ENCODE peak calls at places on chromosomes 5 and 9, in five cellular contexts. One of them, this sample, is unnamed.

GRCh38 chr5:60673329-60673728 is 26.6 kb downstream of the DEPDC1B start:
- DNase-seq in GM12891: no peak
- DNase-seq in H1: no peak
- DNase-seq in HCT116: no peak
- DNase-seq in Peyer's patch: no peak
- DNase-seq in this sample: no peak

GRCh38 chr9:21873540-21874221 is 71.2 kb downstream of the MTAP start:
- DNase-seq in GM12891: no peak
- DNase-seq in Peyer's patch: no peak
- DNase-seq in HCT116: peak
- DNase-seq in H1: no peak
- DNase-seq in this sample: no peak

GRCh38 chr9:81776390-81776789 is 87.0 kb upstream of the TLE1 start:
- DNase-seq in H1: no peak
- DNase-seq in GM12891: no peak
- DNase-seq in Peyer's patch: no peak
- DNase-seq in HCT116: no peak
- DNase-seq in this sample: no peak

GRCh38 chr9:6660512-6660911 is 15.0 kb upstream of the GLDC start:
- DNase-seq in HCT116: no peak
- DNase-seq in H1: no peak
- DNase-seq in GM12891: no peak
- DNase-seq in Peyer's patch: no peak
- DNase-seq in this sample: no peak

GRCh38 chr5:14727428-14727865 is 62.9 kb downstream of the OTULIN start:
- DNase-seq in H1: peak
- DNase-seq in HCT116: peak
- DNase-seq in GM12891: peak
- DNase-seq in Peyer's patch: peak
- DNase-seq in this sample: peak

GRCh38 chr9:127173063-127173462 is 50.6 kb upstream of the ANGPTL2 start:
- DNase-seq in HCT116: no peak
- DNase-seq in GM12891: no peak
- DNase-seq in H1: no peak
- DNase-seq in Peyer's patch: no peak
- DNase-seq in this sample: no peak

GRCh38 chr5:115873392-115873791 is 31.7 kb downstream of the AP3S1 start:
- DNase-seq in GM12891: no peak
- DNase-seq in H1: no peak
- DNase-seq in HCT116: no peak
- DNase-seq in Peyer's patch: no peak
- DNase-seq in this sample: no peak

GRCh38 chr9:121643473-121643872 is 8.0 kb upstream of the DAB2IP start:
- DNase-seq in H1: no peak
- DNase-seq in GM12891: no peak
- DNase-seq in Peyer's patch: no peak
- DNase-seq in HCT116: no peak
- DNase-seq in this sample: no peak

GRCh38 chr9:93962041-93962440 is 6.9 kb upstream of the BARX1 start:
- DNase-seq in Peyer's patch: no peak
- DNase-seq in GM12891: no peak
- DNase-seq in H1: no peak
- DNase-seq in HCT116: no peak
- DNase-seq in this sample: no peak

GRCh38 chr9:98808879-98809278 is 1.4 kb downstream of the GALNT12 start:
- DNase-seq in Peyer's patch: no peak
- DNase-seq in GM12891: no peak
- DNase-seq in H1: peak
- DNase-seq in HCT116: no peak
- DNase-seq in this sample: no peak

GRCh38 chr9:129774791-129775149 is 21.9 kb upstream of the PTGES start:
- DNase-seq in HCT116: no peak
- DNase-seq in GM12891: no peak
- DNase-seq in Peyer's patch: no peak
- DNase-seq in H1: peak
- DNase-seq in this sample: no peak

GRCh38 chr5:142201471-142201887 is 92.9 kb downstream of the NDFIP1 start:
- DNase-seq in H1: no peak
- DNase-seq in Peyer's patch: no peak
- DNase-seq in HCT116: peak
- DNase-seq in GM12891: no peak
- DNase-seq in this sample: peak

GRCh38 chr5:7873216-7873615 is 4.3 kb downstream of the MTRR start:
- DNase-seq in Peyer's patch: no peak
- DNase-seq in GM12891: no peak
- DNase-seq in HCT116: no peak
- DNase-seq in H1: no peak
- DNase-seq in this sample: no peak

GRCh38 chr9:28774433-28775029 is 1201.2 kb upstream of the C9orf72 start:
- DNase-seq in GM12891: no peak
- DNase-seq in HCT116: peak
- DNase-seq in H1: no peak
- DNase-seq in Peyer's patch: no peak
- DNase-seq in this sample: peak

GRCh38 chr5:43213951-43214350 is 21.9 kb downstream of the NIM1K start:
- DNase-seq in Peyer's patch: no peak
- DNase-seq in H1: no peak
- DNase-seq in HCT116: no peak
- DNase-seq in GM12891: no peak
- DNase-seq in this sample: no peak

GRCh38 chr5:181127907-181128626 is 2.9 kb downstream of the OR2V1 start:
- DNase-seq in H1: no peak
- DNase-seq in HCT116: no peak
- DNase-seq in GM12891: no peak
- DNase-seq in Peyer's patch: no peak
- DNase-seq in this sample: no peak

GRCh38 chr9:137205126-137206069 is at the start of the genes NDOR1 and TMEM203:
- DNase-seq in GM12891: peak
- DNase-seq in Peyer's patch: peak
- DNase-seq in HCT116: peak
- DNase-seq in H1: peak
- DNase-seq in this sample: peak

GRCh38 chr5:143355710-143356109 is 47.8 kb downstream of the NR3C1 start:
- DNase-seq in Peyer's patch: no peak
- DNase-seq in GM12891: no peak
- DNase-seq in H1: no peak
- DNase-seq in HCT116: peak
- DNase-seq in this sample: peak

GRCh38 chr9:8822667-8823025 is 1023.1 kb upstream of the DMAC1 start:
- DNase-seq in GM12891: no peak
- DNase-seq in H1: no peak
- DNase-seq in HCT116: no peak
- DNase-seq in Peyer's patch: no peak
- DNase-seq in this sample: no peak

GRCh38 chr5:142472306-142472951 is 147.6 kb upstream of the SPRY4 start:
- DNase-seq in H1: no peak
- DNase-seq in GM12891: no peak
- DNase-seq in HCT116: peak
- DNase-seq in Peyer's patch: no peak
- DNase-seq in this sample: peak

GRCh38 chr5:150649108-150649827 is 8.8 kb downstream of the SYNPO start:
- DNase-seq in Peyer's patch: peak
- DNase-seq in HCT116: no peak
- DNase-seq in H1: no peak
- DNase-seq in GM12891: no peak
- DNase-seq in this sample: no peak

GRCh38 chr9:78985084-78985738 is 586.6 kb upstream of the TLE4 start:
- DNase-seq in H1: no peak
- DNase-seq in GM12891: no peak
- DNase-seq in Peyer's patch: no peak
- DNase-seq in HCT116: no peak
- DNase-seq in this sample: no peak

GRCh38 chr5:143030349-143030748 is 260.2 kb downstream of the ARHGAP26 start:
- DNase-seq in GM12891: no peak
- DNase-seq in H1: no peak
- DNase-seq in Peyer's patch: no peak
- DNase-seq in HCT116: no peak
- DNase-seq in this sample: no peak

GRCh38 chr5:74017786-74018211 is 391.8 kb downstream of the ARHGEF28 start:
- DNase-seq in H1: no peak
- DNase-seq in Peyer's patch: no peak
- DNase-seq in GM12891: no peak
- DNase-seq in HCT116: peak
- DNase-seq in this sample: peak

GRCh38 chr5:127762412-127762811 is 59.2 kb downstream of the CCDC192 start:
- DNase-seq in GM12891: no peak
- DNase-seq in HCT116: no peak
- DNase-seq in H1: no peak
- DNase-seq in Peyer's patch: no peak
- DNase-seq in this sample: no peak

DNA sequence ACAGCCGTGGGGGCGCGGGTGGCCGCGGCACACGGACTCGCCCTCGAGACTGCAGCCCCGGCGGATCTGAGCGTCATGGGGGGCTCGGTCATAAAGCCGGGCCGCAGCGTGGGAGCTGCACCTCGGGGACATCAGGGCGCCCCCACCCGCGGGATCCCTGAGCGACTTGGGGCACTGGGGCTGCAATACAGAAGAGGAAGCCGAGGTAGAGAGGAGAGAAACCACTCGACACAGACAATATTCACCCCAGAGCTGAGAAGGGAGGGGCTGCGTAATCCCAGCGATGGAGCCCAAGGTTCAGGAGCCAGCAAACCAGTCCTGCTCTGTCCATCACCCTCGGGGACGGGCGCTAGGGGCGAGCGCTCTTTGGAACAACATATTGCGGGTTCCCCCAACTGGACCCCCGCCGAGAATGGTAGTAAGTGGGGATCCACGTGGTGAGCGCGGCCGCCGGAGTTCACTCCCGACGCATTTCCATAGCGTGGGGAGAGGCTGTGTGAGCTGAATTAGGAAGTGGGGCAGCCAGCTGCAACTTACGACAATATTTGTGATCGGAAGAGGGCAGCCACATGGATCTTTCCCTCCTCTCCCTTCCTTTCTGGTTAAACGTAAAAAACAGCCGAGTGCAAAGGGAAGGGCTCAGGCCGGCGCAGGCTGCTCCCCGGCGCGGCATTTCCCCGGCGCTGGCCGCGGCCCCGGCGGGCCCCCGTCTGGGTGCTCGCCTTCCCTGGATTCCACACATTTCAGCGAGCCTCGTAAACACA is 9.9 kb downstream of the PTCH1 start:
- DNase-seq in HCT116: no peak
- DNase-seq in GM12891: no peak
- DNase-seq in Peyer's patch: peak
- DNase-seq in H1: peak
- DNase-seq in this sample: peak
- TF ChIP-seq POLR2A in HCT116: no peak
- TF ChIP-seq POLR2A in GM12891: no peak
- TF ChIP-seq POLR2A in Peyer's patch: peak
- TF ChIP-seq POLR2A in H1: no peak
- TF ChIP-seq POLR2A in this sample: peak

GRCh38 chr5:25516136-25516535 is 871.4 kb upstream of the CDH10 start:
- DNase-seq in H1: no peak
- DNase-seq in HCT116: no peak
- DNase-seq in GM12891: no peak
- DNase-seq in Peyer's patch: no peak
- DNase-seq in this sample: no peak

DNA sequence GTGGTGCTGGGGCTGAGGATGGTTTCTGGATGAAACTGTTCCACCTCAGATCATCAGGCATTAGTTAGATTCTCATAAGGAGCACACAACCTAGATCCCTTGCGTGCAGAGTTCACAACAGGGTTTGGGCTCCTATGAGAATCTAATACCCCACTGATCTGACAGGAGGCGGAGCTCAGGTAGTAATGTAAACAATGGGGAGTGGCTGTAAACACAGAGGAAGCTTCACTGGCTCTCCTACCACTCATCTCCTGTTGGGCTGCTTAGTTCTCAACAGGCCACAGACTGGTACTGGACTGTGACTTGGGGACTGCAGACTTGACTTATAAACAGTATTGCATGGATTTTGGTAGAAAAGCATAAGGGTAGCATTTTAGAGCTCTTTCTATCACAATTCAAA is 870.7 kb upstream of the CDH10 start:
- DNase-seq in H1: no peak
- DNase-seq in GM12891: no peak
- DNase-seq in Peyer's patch: no peak
- DNase-seq in HCT116: no peak
- DNase-seq in this sample: no peak
- TF ChIP-seq POLR2A in H1: no peak
- TF ChIP-seq POLR2A in GM12891: no peak
- TF ChIP-seq POLR2A in Peyer's patch: no peak
- TF ChIP-seq POLR2A in HCT116: no peak
- TF ChIP-seq POLR2A in this sample: no peak

DNA sequence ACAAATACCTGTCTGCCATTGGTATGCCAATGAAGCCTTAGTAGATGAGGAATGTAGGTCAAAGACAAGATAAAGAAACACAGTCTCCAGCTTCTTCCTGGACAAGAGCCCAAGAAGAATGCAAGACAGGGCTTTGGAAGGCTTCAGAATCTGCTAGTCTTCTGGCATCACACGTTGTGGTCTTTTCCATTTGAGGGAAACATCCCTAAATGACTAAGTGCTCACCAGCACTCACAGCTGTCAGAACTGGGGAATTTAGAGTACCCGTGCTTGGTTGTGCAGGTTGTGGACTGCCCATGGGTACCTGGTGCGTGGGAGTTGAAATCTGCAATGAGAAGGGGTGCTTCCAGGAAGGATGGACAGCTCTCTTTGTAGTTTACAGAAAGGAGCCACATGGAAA is 27.1 kb upstream of the NFIB start:
- DNase-seq in GM12891: no peak
- DNase-seq in HCT116: no peak
- DNase-seq in H1: no peak
- DNase-seq in Peyer's patch: no peak
- DNase-seq in this sample: no peak
- TF ChIP-seq POLR2A in GM12891: no peak
- TF ChIP-seq POLR2A in HCT116: no peak
- TF ChIP-seq POLR2A in H1: no peak
- TF ChIP-seq POLR2A in Peyer's patch: no peak
- TF ChIP-seq POLR2A in this sample: no peak

GRCh38 chr9:133354766-133355165 is 1.5 kb downstream of the SURF1 start:
- DNase-seq in H1: no peak
- DNase-seq in Peyer's patch: no peak
- DNase-seq in HCT116: no peak
- DNase-seq in GM12891: no peak
- DNase-seq in this sample: no peak

GRCh38 chr9:133352635-133353340 is 3.5 kb downstream of the SURF1 start:
- DNase-seq in GM12891: no peak
- DNase-seq in HCT116: no peak
- DNase-seq in Peyer's patch: no peak
- DNase-seq in H1: no peak
- DNase-seq in this sample: no peak

GRCh38 chr9:133351526-133351907 is 3.5 kb downstream of the RPL7A start:
- DNase-seq in H1: no peak
- DNase-seq in GM12891: no peak
- DNase-seq in Peyer's patch: no peak
- DNase-seq in HCT116: no peak
- DNase-seq in this sample: no peak

GRCh38 chr9:133351908-133352634 is 4.1 kb downstream of the RPL7A start:
- DNase-seq in HCT116: no peak
- DNase-seq in Peyer's patch: no peak
- DNase-seq in GM12891: no peak
- DNase-seq in H1: peak
- DNase-seq in this sample: peak

DNA sequence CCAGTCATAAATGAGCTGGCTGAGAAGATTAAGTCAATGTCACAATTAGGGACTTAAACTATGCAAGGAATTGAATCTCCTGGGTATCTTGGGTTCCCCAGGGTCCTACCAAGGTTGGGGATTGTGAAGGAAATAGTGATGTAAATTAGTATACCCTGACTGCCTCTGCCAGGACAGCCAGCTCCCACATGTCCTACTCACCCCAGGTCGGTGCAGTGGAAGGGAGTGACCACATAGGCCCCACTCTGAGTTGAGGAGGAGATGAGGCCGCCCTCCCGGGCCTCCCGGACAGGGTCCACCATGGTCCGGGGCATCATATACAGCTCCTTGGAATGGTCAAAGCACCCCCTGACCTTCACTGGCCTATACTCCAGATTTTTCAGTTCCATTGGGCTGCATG is 2.7 kb downstream of the SURF1 start:
- DNase-seq in H1: no peak
- DNase-seq in Peyer's patch: no peak
- DNase-seq in HCT116: no peak
- DNase-seq in GM12891: no peak
- DNase-seq in this sample: no peak
- TF ChIP-seq POLR2A in H1: no peak
- TF ChIP-seq POLR2A in Peyer's patch: no peak
- TF ChIP-seq POLR2A in HCT116: peak
- TF ChIP-seq POLR2A in GM12891: peak
- TF ChIP-seq POLR2A in this sample: no peak

This sample was measured in H54.